ENCODE peak calls at places on chromosome 13, in eight cellular contexts. L is endodermal cell, H is cardiac fibroblast, Z is tibial artery, T is tibial nerve, O is AG10803, I is fibroblast of pulmonary artery, R is BJ. X is an unnamed sample.

GRCh38 chr13:66835040-66835628 is 395.0 kb downstream of the PCDH9 start:
- DNase-seq in L (peak; percentile 53), H (peak; percentile 67), Z (peak; percentile 67), T (peak; percentile 53), O (no peak), I (peak; percentile 66), R (no peak), X (peak; percentile 39)

GRCh38 chr13:34347784-34348573 is 530.0 kb downstream of the RFC3 start:
- DNase-seq in L (no peak), H (no peak), Z (no peak), T (peak; percentile 8), O (no peak), I (no peak), R (no peak), X (no peak)

GRCh38 chr13:74187564-74187963 is 53.4 kb upstream of the KLF12 start:
- DNase-seq in L (no peak), H (no peak), Z (no peak), T (no peak), O (peak; percentile 21), I (no peak), R (no peak), X (peak; percentile 49)

GRCh38 chr13:73179906-73180305 is 121.1 kb downstream of the KLF5 start:
- DNase-seq in L (no peak), H (no peak), Z (no peak), T (no peak), O (no peak), I (no peak), R (no peak), X (no peak)

GRCh38 chr13:33244907-33245287 is 40.7 kb downstream of the STARD13 start:
- DNase-seq in L (no peak), H (no peak), Z (no peak), T (no peak), O (no peak), I (no peak), R (no peak), X (no peak)

GRCh38 chr13:76799696-76800095 is 86.5 kb downstream of the KCTD12 start:
- DNase-seq in L (no peak), H (peak; percentile 58), Z (no peak), T (no peak), O (no peak), I (peak; percentile 44), R (no peak), X (no peak)

GRCh38 chr13:98839826-98840769 is 87.6 kb upstream of the SLC15A1 start:
- DNase-seq in L (peak; percentile 92), H (peak; percentile 68), Z (no peak), T (peak; percentile 47), O (peak; percentile 61), I (peak; percentile 62), R (no peak), X (peak; percentile 54)

GRCh38 chr13:98592353-98592740 is 15.4 kb upstream of the STK24 start:
- DNase-seq in L (no peak), H (no peak), Z (no peak), T (no peak), O (no peak), I (no peak), R (no peak), X (no peak)

GRCh38 chr13:59643239-59643865 is 520.4 kb downstream of the DIAPH3 start:
- DNase-seq in L (no peak), H (no peak), Z (no peak), T (no peak), O (no peak), I (no peak), R (no peak), X (no peak)

GRCh38 chr13:88628882-88629281 is 957.7 kb downstream of the SLITRK5 start:
- DNase-seq in L (no peak), H (no peak), Z (no peak), T (no peak), O (no peak), I (no peak), R (no peak), X (no peak)

GRCh38 chr13:42377640-42378382 is 105.9 kb downstream of the AKAP11 start:
- DNase-seq in L (no peak), H (peak; percentile 14), Z (no peak), T (no peak), O (no peak), I (peak; percentile 27), R (no peak), X (peak; percentile 39)

GRCh38 chr13:32754179-32754578 is 167.9 kb downstream of the PDS5B start:
- DNase-seq in L (no peak), H (no peak), Z (no peak), T (no peak), O (no peak), I (no peak), R (no peak), X (no peak)

GRCh38 chr13:95494082-95494681 is 58.3 kb upstream of the CLDN10 start:
- DNase-seq in L (no peak), H (peak; percentile 83), Z (no peak), T (peak; percentile 39), O (peak; percentile 63), I (peak; percentile 87), R (peak; percentile 9), X (peak; percentile 59)

GRCh38 chr13:94657167-94657566 is 55.2 kb downstream of the SOX21 start:
- DNase-seq in L (no peak), H (peak; percentile 15), Z (no peak), T (no peak), O (peak; percentile 31), I (peak; percentile 31), R (no peak), X (peak; percentile 10)

GRCh38 chr13:52428295-52428694 is 22.1 kb downstream of the VPS36 start:
- DNase-seq in L (no peak), H (peak; percentile 48), Z (no peak), T (no peak), O (no peak), I (peak; percentile 75), R (no peak), X (peak; percentile 43)

GRCh38 chr13:22090114-22090513 is 419.2 kb downstream of the FGF9 start:
- DNase-seq in L (no peak), H (no peak), Z (no peak), T (no peak), O (no peak), I (no peak), R (no peak), X (no peak)

DNA sequence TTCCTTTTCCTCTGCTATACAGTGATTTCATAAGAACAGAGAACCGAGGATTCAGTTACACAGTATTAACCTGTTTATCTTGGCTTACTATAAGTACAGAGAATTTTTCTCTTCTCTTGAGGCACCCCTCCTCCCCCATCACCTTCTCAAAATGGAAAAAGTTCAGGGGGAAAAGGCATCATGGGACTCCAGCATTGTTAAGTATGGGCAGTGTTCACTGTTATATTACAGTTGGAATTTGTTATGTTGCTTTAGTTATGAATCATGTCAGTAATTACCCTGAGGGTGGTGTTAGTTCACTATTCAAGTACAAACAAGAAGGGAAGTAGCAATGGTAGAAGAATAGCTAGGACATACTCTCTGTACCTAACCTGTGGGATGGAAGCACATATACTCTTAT is 12.1 kb downstream of the LPAR6 start:
- DNase-seq in L (no peak), H (peak; percentile 81), Z (no peak), T (no peak), O (peak; percentile 79), I (peak; percentile 74), R (peak; percentile 73), X (peak; percentile 14)
- TF ChIP-seq CTCF in L (no peak), H (no peak), Z (no peak), T (no peak), O (no peak), I (no peak), R (no peak), X (no peak)

GRCh38 chr13:46171739-46172138 is 10.2 kb downstream of the LCP1 start:
- DNase-seq in L (no peak), H (no peak), Z (no peak), T (no peak), O (no peak), I (no peak), R (no peak), X (no peak)

GRCh38 chr13:46171223-46171622 is 10.8 kb downstream of the LCP1 start:
- DNase-seq in L (no peak), H (no peak), Z (no peak), T (no peak), O (no peak), I (no peak), R (no peak), X (no peak)

GRCh38 chr13:46170687-46171086 is 11.3 kb downstream of the LCP1 start:
- DNase-seq in L (no peak), H (peak; percentile 51), Z (no peak), T (no peak), O (no peak), I (peak; percentile 51), R (no peak), X (no peak)

GRCh38 chr13:46173656-46174055 is 8.3 kb downstream of the LCP1 start:
- DNase-seq in L (no peak), H (no peak), Z (no peak), T (no peak), O (no peak), I (no peak), R (no peak), X (no peak)

DNA sequence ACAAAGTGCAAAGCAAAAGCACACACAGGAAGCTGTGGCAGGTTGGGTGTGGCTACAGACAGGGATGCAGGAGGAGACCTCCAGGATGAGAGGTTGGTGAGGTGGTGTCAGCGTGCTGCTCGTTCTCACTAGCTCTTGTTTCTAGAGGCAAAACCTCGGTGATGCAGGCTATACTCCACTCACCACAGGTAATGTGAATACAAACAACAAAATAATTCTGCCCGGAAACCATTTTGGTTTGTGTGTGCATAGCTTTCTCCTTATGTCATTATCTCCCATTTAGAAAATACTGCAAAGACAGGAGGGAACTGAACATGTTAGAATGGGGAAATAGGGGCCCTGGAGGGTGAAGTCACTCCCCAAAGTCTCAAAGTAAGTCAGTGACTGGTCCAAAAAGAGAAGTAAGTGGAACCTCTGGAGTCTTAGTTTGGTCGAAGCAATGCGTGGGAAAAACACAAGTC is 9.4 kb downstream of the LCP1 start:
- DNase-seq in L (no peak), H (no peak), Z (no peak), T (no peak), O (no peak), I (no peak), R (no peak), X (no peak)
- H3K4me3 ChIP-seq in L (no peak overlapping the region), H (no peak overlapping the region), Z (no peak overlapping the region), T (no peak overlapping the region), O (no peak overlapping the region), I (no peak overlapping the region), R (no peak overlapping the region), X (no peak overlapping the region)

GRCh38 chr13:81171065-81171647 is 830.2 kb upstream of the SPRY2 start:
- DNase-seq in L (no peak), H (peak; percentile 18), Z (no peak), T (no peak), O (peak; percentile 2), I (peak; percentile 36), R (no peak), X (no peak)
- TF ChIP-seq CTCF in L (peak; percentile 87), H (peak; percentile 33), Z (peak; percentile 14), T (peak; percentile 34), O (peak; percentile 46), I (peak; percentile 57), R (peak; percentile 38), X (peak; percentile 27)

DNA sequence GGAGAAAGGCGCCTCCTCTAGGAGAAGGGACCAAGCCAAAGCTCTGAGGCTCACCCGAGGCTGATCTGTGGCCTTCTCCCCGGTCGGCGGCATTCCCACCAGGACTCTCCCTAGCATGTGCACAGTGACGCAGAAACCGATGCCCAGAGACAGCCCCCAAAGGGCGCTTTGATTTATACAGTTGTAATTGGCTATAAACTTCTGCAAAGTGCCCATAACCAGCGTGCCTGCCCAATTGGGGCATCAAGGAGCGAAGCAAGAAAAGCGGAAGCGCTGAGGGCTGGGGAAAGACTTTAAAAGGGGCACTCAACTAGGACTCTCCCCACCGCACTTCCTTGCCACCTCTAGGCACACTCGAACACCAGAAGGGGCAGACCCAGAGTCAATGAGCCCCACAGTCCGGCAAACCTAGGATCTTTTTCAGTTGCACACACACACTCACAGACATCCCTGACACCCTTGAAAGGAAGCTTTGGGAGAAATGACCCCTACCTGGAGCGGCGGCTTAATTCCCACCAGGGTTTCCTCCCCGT is 1.8 kb downstream of the CDX2 start:
- DNase-seq in L (no peak), H (no peak), Z (no peak), T (no peak), O (no peak), I (no peak), R (no peak), X (no peak)
- H3K4me3 ChIP-seq in L (no peak overlapping the region), H (no peak overlapping the region), Z (no peak overlapping the region), T (peak overlapping the region; percentile 38), O (no peak overlapping the region), I (no peak overlapping the region), R (no peak overlapping the region), X (no peak overlapping the region)

X was measured in brain microvascular endothelial cell.